ENCODE peak calls at places on chromosome 3, in ten cellular contexts. L is psoas muscle; F is WERI-Rb-1; H is upper lobe of right lung; T is SJSA1; X is PC-9; R is CD8-positive, alpha-beta T cell; U is left ventricle myocardium inferior; J is right atrium auricular region; Z is right cardiac atrium. B is an unnamed sample.

GRCh38 chr3:59978979-59979378 is 929.2 kb upstream of the CFAP20DC start:
- DNase-seq in L (no peak), F (no peak), H (no peak), T (no peak), X (no peak), R (peak; percentile 45), U (no peak), J (no peak), Z (no peak), B (no peak)

GRCh38 chr3:82080261-82080660 is 318.8 kb upstream of the GBE1 start:
- DNase-seq in L (no peak), F (no peak), H (no peak), T (no peak), X (no peak), R (no peak), U (no peak), J (no peak), Z (no peak), B (no peak)

GRCh38 chr3:62688050-62688449 is 187.2 kb downstream of the CADPS start:
- DNase-seq in L (no peak), F (no peak), H (no peak), T (no peak), X (no peak), R (no peak), U (no peak), J (no peak), Z (no peak), B (no peak)

GRCh38 chr3:110293660-110294059 is 778.0 kb upstream of the NECTIN3 start:
- DNase-seq in L (no peak), F (no peak), H (no peak), T (no peak), X (no peak), R (no peak), U (no peak), J (no peak), Z (no peak), B (no peak)

GRCh38 chr3:56613016-56613415 is 56.0 kb downstream of the CCDC66 start:
- DNase-seq in L (no peak), F (no peak), H (no peak), T (no peak), X (no peak), R (no peak), U (no peak), J (no peak), Z (no peak), B (no peak)

GRCh38 chr3:58271901-58272501 is 34.0 kb upstream of the RPP14 start:
- DNase-seq in L (no peak), F (no peak), H (no peak), T (peak; percentile 62), X (peak; percentile 68), R (no peak), U (no peak), J (no peak), Z (no peak), B (no peak)

GRCh38 chr3:194006-194405 is 2.6 kb upstream of the CHL1 start:
- DNase-seq in L (no peak), F (no peak), H (no peak), T (no peak), X (no peak), R (no peak), U (no peak), J (no peak), Z (no peak), B (no peak)

GRCh38 chr3:1252061-1252430 is 159.2 kb downstream of the CNTN6 start:
- DNase-seq in L (no peak), F (no peak), H (no peak), T (no peak), X (no peak), R (no peak), U (no peak), J (no peak), Z (no peak), B (no peak)

GRCh38 chr3:176916777-176917176 is 280.5 kb downstream of the TBL1XR1 start:
- DNase-seq in L (no peak), F (no peak), H (no peak), T (no peak), X (peak; percentile 94), R (no peak), U (no peak), J (no peak), Z (no peak), B (no peak)

GRCh38 chr3:107412376-107412775 is 35.1 kb downstream of the CCDC54 start:
- DNase-seq in L (no peak), F (no peak), H (no peak), T (no peak), X (no peak), R (no peak), U (no peak), J (no peak), Z (no peak), B (no peak)

GRCh38 chr3:13845806-13846205 is 34.1 kb downstream of the WNT7A start:
- DNase-seq in L (no peak), F (no peak), H (no peak), T (no peak), X (no peak), R (no peak), U (no peak), J (no peak), Z (no peak), B (peak; percentile 53)

GRCh38 chr3:99857278-99857677 is 39.6 kb downstream of the CMSS1 start:
- DNase-seq in L (no peak), F (no peak), H (no peak), T (no peak), X (no peak), R (no peak), U (no peak), J (no peak), Z (no peak), B (no peak)

GRCh38 chr3:73036694-73037368 is 24.6 kb upstream of the EBLN2 start:
- DNase-seq in L (no peak), F (no peak), H (no peak), T (no peak), X (no peak), R (no peak), U (no peak), J (no peak), Z (no peak), B (no peak)

GRCh38 chr3:134199240-134199639 is 51.4 kb downstream of the RYK start:
- DNase-seq in L (no peak), F (no peak), H (no peak), T (no peak), X (no peak), R (no peak), U (no peak), J (no peak), Z (no peak), B (no peak)

DNA sequence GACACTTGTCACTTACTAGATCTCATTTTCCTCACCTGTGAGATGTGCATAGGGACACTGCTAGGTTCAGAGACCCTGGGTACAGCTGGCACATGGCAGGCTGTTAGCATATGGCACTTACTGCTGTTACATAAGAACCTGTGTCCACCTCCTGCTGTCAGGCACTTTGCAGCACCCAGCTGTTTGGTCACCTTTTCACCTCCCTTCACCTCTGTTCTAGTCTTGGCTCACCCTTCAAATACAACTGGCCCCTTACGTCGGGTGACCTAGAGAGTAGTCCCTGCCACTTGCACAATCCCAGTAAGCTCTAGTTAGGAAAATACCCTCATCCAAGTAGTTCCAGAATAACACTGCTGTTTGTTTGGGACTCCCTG is 78.3 kb downstream of the ABHD5 start:
- DNase-seq in L (no peak), F (no peak), H (no peak), T (no peak), X (no peak), R (no peak), U (no peak), J (no peak), Z (no peak), B (no peak)
- H3K4me3 ChIP-seq in L (peak overlapping the region; percentile 54), F (peak overlapping the region; percentile 13), H (peak overlapping the region; percentile 17), T (no peak overlapping the region), X (peak overlapping the region; percentile 34), R (no peak overlapping the region), U (peak overlapping the region; percentile 54), J (peak overlapping the region; percentile 39), Z (no peak overlapping the region), B (no peak overlapping the region)

DNA sequence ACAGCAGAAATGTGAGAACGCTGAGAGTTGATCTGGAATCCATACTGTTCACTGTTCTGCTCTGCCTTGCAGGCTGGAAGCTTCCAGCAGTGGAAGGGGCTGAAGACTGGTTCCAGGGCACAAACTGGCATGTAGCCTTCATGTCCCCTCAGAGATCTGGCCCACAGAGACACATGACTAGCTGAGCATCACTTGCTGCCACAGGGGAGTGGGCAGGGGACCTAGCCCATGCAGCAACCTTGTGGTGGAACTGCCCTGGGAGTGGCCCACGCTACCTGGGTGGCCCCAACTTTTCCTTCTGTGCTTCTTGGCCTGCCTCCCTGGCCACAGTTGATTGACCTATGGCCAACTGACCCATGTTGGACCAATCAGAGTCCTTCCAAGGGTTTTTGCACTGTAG is 98.1 kb downstream of the TPRA1 start:
- DNase-seq in L (no peak), F (no peak), H (no peak), T (no peak), X (no peak), R (no peak), U (no peak), J (peak; percentile 9), Z (no peak), B (no peak)
- H3K9me3 ChIP-seq in L (no peaks in the 10 kb centered on the region), F (no peaks in the 10 kb centered on the region), H (no peaks in the 10 kb centered on the region), T (no peaks in the 10 kb centered on the region), X (no peaks in the 10 kb centered on the region), R (no peaks in the 10 kb centered on the region), U (no peaks in the 10 kb centered on the region), J (no peaks in the 10 kb centered on the region), Z (no peaks in the 10 kb centered on the region), B (peaks cover 2% of the 10 kb centered on the region)

GRCh38 chr3:174440350-174440716 is 418.8 kb upstream of the NAALADL2 start:
- DNase-seq in L (peak; percentile 16), F (no peak), H (no peak), T (no peak), X (no peak), R (no peak), U (no peak), J (no peak), Z (no peak), B (peak; percentile 49)
- H3K27ac ChIP-seq in L (peak overlapping the region; percentile 98), F (peak overlapping the region; percentile 99), H (peak overlapping the region; percentile 94), T (peak overlapping the region; percentile 99), X (peak overlapping the region; percentile 79), R (peak overlapping the region; percentile 66), U (peak overlapping the region; percentile 99), J (peak overlapping the region; percentile 95), Z (peak overlapping the region; percentile 92), B (peak overlapping the region; percentile 8)

GRCh38 chr3:69994934-69995333 is 4.6 kb upstream of the SAMMSON start:
- DNase-seq in L (no peak), F (no peak), H (no peak), T (no peak), X (no peak), R (no peak), U (no peak), J (no peak), Z (no peak), B (no peak)

GRCh38 chr3:69999191-70000027 is at the start of gene SAMMSON:
- DNase-seq in L (no peak), F (no peak), H (no peak), T (peak; percentile 41), X (no peak), R (no peak), U (no peak), J (no peak), Z (peak; percentile 62), B (peak; percentile 44)

GRCh38 chr3:70000028-70000410 is 486 bp downstream of the SAMMSON start:
- DNase-seq in L (no peak), F (no peak), H (no peak), T (no peak), X (no peak), R (no peak), U (no peak), J (no peak), Z (no peak), B (no peak)

GRCh38 chr3:69998759-69999158 is 774 bp upstream of the SAMMSON start:
- DNase-seq in L (no peak), F (no peak), H (no peak), T (no peak), X (no peak), R (no peak), U (no peak), J (no peak), Z (no peak), B (no peak)

GRCh38 chr3:69997486-69998307 is 1.8 kb upstream of the SAMMSON start:
- DNase-seq in L (no peak), F (no peak), H (no peak), T (no peak), X (no peak), R (no peak), U (no peak), J (no peak), Z (no peak), B (no peak)
- H3K4me3 ChIP-seq in L (no peak overlapping the region), F (no peak overlapping the region), H (no peak overlapping the region), T (no peak overlapping the region), X (no peak overlapping the region), R (no peak overlapping the region), U (no peak overlapping the region), J (no peak overlapping the region), Z (no peak overlapping the region), B (no peak overlapping the region)